ENCODE peak calls at places on chromosomes 12 and 14, in nine cellular contexts. One of them, this sample, is unnamed.

GRCh38 chr12:95003213-95003920 is at the start of gene NDUFA12:
- DNase-seq in esophagus squamous epithelium: peak; percentile 57
- DNase-seq in right cardiac atrium: peak; percentile 97
- DNase-seq in neural progenitor cell: peak; percentile 96
- DNase-seq in mucosa of descending colon: peak; percentile 97
- DNase-seq in heart left ventricle: peak; percentile 95
- DNase-seq in GM23248: peak; percentile 99
- DNase-seq in left ventricle myocardium inferior: peak; percentile 96
- DNase-seq in gastrocnemius medialis: peak; percentile 91
- DNase-seq in this sample: peak; percentile 98

GRCh38 chr14:23481992-23482813 is 12.7 kb downstream of the NGDN start:
- DNase-seq in neural progenitor cell: peak; percentile 48
- DNase-seq in esophagus squamous epithelium: no peak
- DNase-seq in right cardiac atrium: no peak
- DNase-seq in gastrocnemius medialis: no peak
- DNase-seq in GM23248: no peak
- DNase-seq in heart left ventricle: no peak
- DNase-seq in mucosa of descending colon: no peak
- DNase-seq in left ventricle myocardium inferior: no peak
- DNase-seq in this sample: no peak

GRCh38 chr14:104207142-104207845 is 68.9 kb downstream of the KIF26A start:
- DNase-seq in neural progenitor cell: no peak
- DNase-seq in right cardiac atrium: no peak
- DNase-seq in esophagus squamous epithelium: no peak
- DNase-seq in heart left ventricle: no peak
- DNase-seq in gastrocnemius medialis: no peak
- DNase-seq in left ventricle myocardium inferior: no peak
- DNase-seq in GM23248: no peak
- DNase-seq in mucosa of descending colon: no peak
- DNase-seq in this sample: no peak

GRCh38 chr14:64113279-64113678 is 180.9 kb downstream of the ESR2 start:
- DNase-seq in neural progenitor cell: no peak
- DNase-seq in mucosa of descending colon: peak; percentile 85
- DNase-seq in esophagus squamous epithelium: no peak
- DNase-seq in right cardiac atrium: no peak
- DNase-seq in heart left ventricle: no peak
- DNase-seq in left ventricle myocardium inferior: no peak
- DNase-seq in GM23248: no peak
- DNase-seq in gastrocnemius medialis: peak; percentile 81
- DNase-seq in this sample: no peak

GRCh38 chr12:80485222-80485987 is 41.4 kb downstream of the PTPRQ start:
- DNase-seq in GM23248: no peak
- DNase-seq in gastrocnemius medialis: no peak
- DNase-seq in esophagus squamous epithelium: no peak
- DNase-seq in neural progenitor cell: no peak
- DNase-seq in heart left ventricle: no peak
- DNase-seq in right cardiac atrium: no peak
- DNase-seq in left ventricle myocardium inferior: no peak
- DNase-seq in mucosa of descending colon: no peak
- DNase-seq in this sample: no peak

GRCh38 chr12:77845831-77846230 is 15.1 kb downstream of the NAV3 start:
- DNase-seq in left ventricle myocardium inferior: no peak
- DNase-seq in esophagus squamous epithelium: no peak
- DNase-seq in GM23248: peak; percentile 53
- DNase-seq in mucosa of descending colon: no peak
- DNase-seq in neural progenitor cell: no peak
- DNase-seq in gastrocnemius medialis: no peak
- DNase-seq in heart left ventricle: no peak
- DNase-seq in right cardiac atrium: no peak
- DNase-seq in this sample: peak; percentile 78

GRCh38 chr12:102417055-102417454 is 63.3 kb downstream of the IGF1 start:
- DNase-seq in GM23248: no peak
- DNase-seq in neural progenitor cell: no peak
- DNase-seq in mucosa of descending colon: no peak
- DNase-seq in left ventricle myocardium inferior: no peak
- DNase-seq in gastrocnemius medialis: no peak
- DNase-seq in heart left ventricle: no peak
- DNase-seq in esophagus squamous epithelium: no peak
- DNase-seq in right cardiac atrium: no peak
- DNase-seq in this sample: no peak

GRCh38 chr12:50533971-50534370 is 29.2 kb downstream of the DIP2B start:
- DNase-seq in right cardiac atrium: no peak
- DNase-seq in mucosa of descending colon: no peak
- DNase-seq in GM23248: peak; percentile 51
- DNase-seq in heart left ventricle: no peak
- DNase-seq in esophagus squamous epithelium: no peak
- DNase-seq in neural progenitor cell: no peak
- DNase-seq in gastrocnemius medialis: no peak
- DNase-seq in left ventricle myocardium inferior: no peak
- DNase-seq in this sample: no peak

GRCh38 chr12:130186631-130187269 is 24.5 kb downstream of the FZD10 start:
- DNase-seq in gastrocnemius medialis: no peak
- DNase-seq in right cardiac atrium: no peak
- DNase-seq in GM23248: no peak
- DNase-seq in mucosa of descending colon: no peak
- DNase-seq in neural progenitor cell: no peak
- DNase-seq in left ventricle myocardium inferior: no peak
- DNase-seq in esophagus squamous epithelium: no peak
- DNase-seq in heart left ventricle: no peak
- DNase-seq in this sample: no peak

GRCh38 chr14:36443374-36443773 is 76.7 kb downstream of the NKX2-1 start:
- DNase-seq in heart left ventricle: no peak
- DNase-seq in right cardiac atrium: no peak
- DNase-seq in mucosa of descending colon: no peak
- DNase-seq in esophagus squamous epithelium: no peak
- DNase-seq in neural progenitor cell: peak; percentile 77
- DNase-seq in GM23248: no peak
- DNase-seq in left ventricle myocardium inferior: no peak
- DNase-seq in gastrocnemius medialis: no peak
- DNase-seq in this sample: peak; percentile 27

GRCh38 chr14:91354979-91355685 is 62.5 kb downstream of the CCDC88C start:
- DNase-seq in heart left ventricle: no peak
- DNase-seq in GM23248: no peak
- DNase-seq in mucosa of descending colon: peak; percentile 60
- DNase-seq in left ventricle myocardium inferior: no peak
- DNase-seq in gastrocnemius medialis: no peak
- DNase-seq in right cardiac atrium: no peak
- DNase-seq in neural progenitor cell: peak; percentile 64
- DNase-seq in esophagus squamous epithelium: no peak
- DNase-seq in this sample: no peak

GRCh38 chr12:38954119-38954746 is 48.8 kb upstream of the CPNE8 start:
- DNase-seq in neural progenitor cell: no peak
- DNase-seq in esophagus squamous epithelium: no peak
- DNase-seq in heart left ventricle: no peak
- DNase-seq in right cardiac atrium: no peak
- DNase-seq in gastrocnemius medialis: no peak
- DNase-seq in GM23248: no peak
- DNase-seq in left ventricle myocardium inferior: no peak
- DNase-seq in mucosa of descending colon: peak; percentile 13
- DNase-seq in this sample: no peak

GRCh38 chr12:90250766-90251165 is 542.1 kb upstream of the ATP2B1 start:
- DNase-seq in right cardiac atrium: peak; percentile 33
- DNase-seq in mucosa of descending colon: peak; percentile 6
- DNase-seq in GM23248: peak; percentile 38
- DNase-seq in esophagus squamous epithelium: no peak
- DNase-seq in neural progenitor cell: no peak
- DNase-seq in left ventricle myocardium inferior: no peak
- DNase-seq in heart left ventricle: peak; percentile 56
- DNase-seq in gastrocnemius medialis: peak; percentile 23
- DNase-seq in this sample: no peak

GRCh38 chr12:113240395-113240794 is 19.1 kb downstream of the TPCN1 start:
- DNase-seq in mucosa of descending colon: no peak
- DNase-seq in heart left ventricle: no peak
- DNase-seq in esophagus squamous epithelium: no peak
- DNase-seq in right cardiac atrium: no peak
- DNase-seq in left ventricle myocardium inferior: no peak
- DNase-seq in gastrocnemius medialis: no peak
- DNase-seq in GM23248: no peak
- DNase-seq in neural progenitor cell: no peak
- DNase-seq in this sample: no peak

DNA sequence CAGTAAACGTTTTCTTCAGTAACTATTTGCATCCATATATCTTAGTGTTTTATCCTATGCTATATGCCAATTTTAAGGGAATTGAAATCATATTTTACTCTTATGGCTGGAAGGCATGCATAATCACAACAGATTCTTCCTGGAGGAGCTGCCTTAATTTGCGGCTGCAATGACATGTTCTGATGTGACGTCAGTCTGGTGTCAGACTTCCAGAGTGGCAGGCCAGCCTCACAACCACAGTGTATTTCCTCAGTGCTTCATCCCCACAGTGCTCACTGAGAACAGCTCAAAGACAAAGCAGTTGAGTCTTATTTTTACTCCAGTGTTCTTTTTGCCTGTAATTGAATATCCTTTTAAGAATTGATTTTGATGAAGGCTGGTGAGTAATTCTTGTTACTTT is 107.1 kb downstream of the PLEKHA5 start:
- DNase-seq in left ventricle myocardium inferior: no peak
- DNase-seq in mucosa of descending colon: no peak
- DNase-seq in neural progenitor cell: no peak
- DNase-seq in esophagus squamous epithelium: no peak
- DNase-seq in heart left ventricle: no peak
- DNase-seq in right cardiac atrium: peak; percentile 37
- DNase-seq in GM23248: peak; percentile 42
- DNase-seq in gastrocnemius medialis: no peak
- DNase-seq in this sample: peak; percentile 52
- H3K4me1 ChIP-seq in left ventricle myocardium inferior: peaks cover 93% of the 10 kb centered on the region
- H3K4me1 ChIP-seq in mucosa of descending colon: peaks cover 6% of the 10 kb centered on the region
- H3K4me1 ChIP-seq in neural progenitor cell: peaks cover 28% of the 10 kb centered on the region
- H3K4me1 ChIP-seq in esophagus squamous epithelium: peaks cover 63% of the 10 kb centered on the region
- H3K4me1 ChIP-seq in heart left ventricle: peaks cover 72% of the 10 kb centered on the region
- H3K4me1 ChIP-seq in right cardiac atrium: peaks cover 6% of the 10 kb centered on the region
- H3K4me1 ChIP-seq in GM23248: peaks cover 36% of the 10 kb centered on the region
- H3K4me1 ChIP-seq in gastrocnemius medialis: no peaks in the 10 kb centered on the region
- H3K4me1 ChIP-seq in this sample: peaks cover 34% of the 10 kb centered on the region

DNA sequence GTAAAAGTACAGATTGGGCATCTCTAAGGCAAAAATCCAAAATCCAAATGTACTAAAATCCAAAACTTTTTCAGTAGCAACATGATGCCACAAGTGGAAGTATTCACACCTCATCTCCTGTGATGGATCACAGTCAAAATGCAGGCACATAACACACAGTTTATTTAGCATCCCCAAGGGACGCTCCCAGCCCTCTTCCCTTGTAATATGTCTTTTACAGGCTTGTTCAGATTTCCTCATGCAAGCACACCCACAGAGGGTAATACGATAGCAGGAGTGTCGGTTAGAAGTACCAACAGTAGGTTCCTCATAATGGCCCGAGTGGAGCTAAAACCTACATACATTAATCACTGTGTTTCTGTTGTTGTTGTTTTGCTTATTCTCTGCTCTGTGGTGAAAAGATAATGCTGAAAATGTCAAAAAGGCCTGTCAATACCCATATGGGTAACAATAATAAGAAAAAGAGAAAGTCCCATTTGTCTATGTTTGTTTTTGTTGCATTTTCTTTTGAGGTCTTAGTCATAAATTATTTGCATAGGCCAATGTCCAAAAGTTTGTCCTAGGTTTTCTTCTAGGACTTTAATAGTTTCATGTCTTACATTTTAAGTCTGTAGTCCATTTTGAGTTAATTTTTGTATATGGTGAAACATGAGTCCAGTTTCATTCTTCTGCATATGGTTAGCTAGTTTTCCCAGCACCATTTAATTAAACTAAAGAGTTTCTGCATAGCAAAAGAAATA is 133.1 kb downstream of the LRIG3 start:
- DNase-seq in left ventricle myocardium inferior: no peak
- DNase-seq in mucosa of descending colon: no peak
- DNase-seq in gastrocnemius medialis: no peak
- DNase-seq in right cardiac atrium: no peak
- DNase-seq in heart left ventricle: no peak
- DNase-seq in esophagus squamous epithelium: no peak
- DNase-seq in neural progenitor cell: no peak
- DNase-seq in GM23248: no peak
- DNase-seq in this sample: peak; percentile 56
- H3K4me1 ChIP-seq in left ventricle myocardium inferior: no peaks in the 10 kb centered on the region
- H3K4me1 ChIP-seq in mucosa of descending colon: no peaks in the 10 kb centered on the region
- H3K4me1 ChIP-seq in gastrocnemius medialis: no peaks in the 10 kb centered on the region
- H3K4me1 ChIP-seq in right cardiac atrium: no peaks in the 10 kb centered on the region
- H3K4me1 ChIP-seq in heart left ventricle: no peaks in the 10 kb centered on the region
- H3K4me1 ChIP-seq in esophagus squamous epithelium: no peaks in the 10 kb centered on the region
- H3K4me1 ChIP-seq in neural progenitor cell: no peaks in the 10 kb centered on the region
- H3K4me1 ChIP-seq in GM23248: no peaks in the 10 kb centered on the region
- H3K4me1 ChIP-seq in this sample: no peaks in the 10 kb centered on the region

DNA sequence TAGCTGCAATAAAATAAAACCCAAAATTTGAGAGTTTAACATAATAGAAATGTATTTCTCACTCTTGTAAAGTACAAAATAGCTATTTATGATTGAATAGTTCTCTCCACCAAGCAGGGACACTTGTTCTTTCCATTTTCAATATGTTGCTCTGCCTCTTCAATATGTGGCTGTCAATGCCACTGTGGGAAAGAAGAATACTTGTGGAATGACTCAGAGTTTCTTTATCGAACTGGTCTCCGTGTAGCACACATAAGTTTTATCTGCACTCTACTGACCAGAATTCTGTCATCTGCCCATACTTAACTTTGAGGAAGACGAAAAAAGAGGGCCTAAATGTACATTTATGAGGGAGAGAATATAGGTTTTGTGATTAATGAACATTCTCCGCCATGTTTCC is 256.9 kb downstream of the ATXN7L3B start:
- DNase-seq in esophagus squamous epithelium: no peak
- DNase-seq in mucosa of descending colon: no peak
- DNase-seq in left ventricle myocardium inferior: no peak
- DNase-seq in gastrocnemius medialis: no peak
- DNase-seq in neural progenitor cell: no peak
- DNase-seq in heart left ventricle: no peak
- DNase-seq in right cardiac atrium: no peak
- DNase-seq in GM23248: no peak
- DNase-seq in this sample: no peak
- H3K4me1 ChIP-seq in esophagus squamous epithelium: no peaks in the 10 kb centered on the region
- H3K4me1 ChIP-seq in mucosa of descending colon: no peaks in the 10 kb centered on the region
- H3K4me1 ChIP-seq in left ventricle myocardium inferior: no peaks in the 10 kb centered on the region
- H3K4me1 ChIP-seq in gastrocnemius medialis: peaks cover 4% of the 10 kb centered on the region
- H3K4me1 ChIP-seq in neural progenitor cell: no peaks in the 10 kb centered on the region
- H3K4me1 ChIP-seq in heart left ventricle: no peaks in the 10 kb centered on the region
- H3K4me1 ChIP-seq in right cardiac atrium: no peaks in the 10 kb centered on the region
- H3K4me1 ChIP-seq in GM23248: no peaks in the 10 kb centered on the region
- H3K4me1 ChIP-seq in this sample: no peaks in the 10 kb centered on the region

GRCh38 chr12:121767525-121768016 is 25.9 kb downstream of the RHOF start:
- DNase-seq in GM23248: peak; percentile 90
- DNase-seq in right cardiac atrium: peak; percentile 80
- DNase-seq in heart left ventricle: peak; percentile 59
- DNase-seq in esophagus squamous epithelium: no peak
- DNase-seq in neural progenitor cell: no peak
- DNase-seq in gastrocnemius medialis: no peak
- DNase-seq in left ventricle myocardium inferior: peak; percentile 62
- DNase-seq in mucosa of descending colon: no peak
- DNase-seq in this sample: no peak
- H3K4me1 ChIP-seq in GM23248: peaks cover 31% of the 10 kb centered on the region
- H3K4me1 ChIP-seq in right cardiac atrium: peaks cover 10% of the 10 kb centered on the region
- H3K4me1 ChIP-seq in heart left ventricle: peaks cover 36% of the 10 kb centered on the region
- H3K4me1 ChIP-seq in esophagus squamous epithelium: peaks cover 28% of the 10 kb centered on the region
- H3K4me1 ChIP-seq in neural progenitor cell: peaks cover 11% of the 10 kb centered on the region
- H3K4me1 ChIP-seq in gastrocnemius medialis: peaks cover 12% of the 10 kb centered on the region
- H3K4me1 ChIP-seq in left ventricle myocardium inferior: peaks cover 71% of the 10 kb centered on the region
- H3K4me1 ChIP-seq in mucosa of descending colon: no peaks in the 10 kb centered on the region
- H3K4me1 ChIP-seq in this sample: no peaks in the 10 kb centered on the region

This sample was measured in A673.